ENCODE peak calls at places on chromosomes 4 and X, in nine cellular contexts. D, Z, Q, B, J, U, N, K and S are unnamed samples.

GRCh38 chr4:1036095-1036494 is 24.7 kb downstream of the FGFRL1 start:
- DNase-seq in Q (no peak), B (no peak), K (no peak), J (no peak), Z (no peak), U (no peak), D (no peak), N (no peak), S (no peak)

GRCh38 chr4:43234626-43235025 is 342.1 kb downstream of the GRXCR1 start:
- DNase-seq in Q (no peak), J (no peak), D (peak; percentile 17), Z (no peak), K (no peak), U (no peak), N (no peak), B (no peak), S (no peak)

GRCh38 chr4:1983846-1984405 is 24.8 kb downstream of the NELFA start:
- DNase-seq in Q (no peak), J (no peak), B (no peak), U (no peak), N (no peak), Z (no peak), D (no peak), K (no peak), S (no peak)

GRCh38 chrX:69060631-69061408 is 104.4 kb downstream of the PJA1 start:
- DNase-seq in K (no peak), U (no peak), B (no peak), J (peak; percentile 18), Z (peak; percentile 37), N (no peak), D (peak; percentile 48), Q (peak; percentile 46), S (no peak)

GRCh38 chr4:85779165-85779564 is 304.2 kb downstream of the ARHGAP24 start:
- DNase-seq in K (no peak), Q (no peak), D (no peak), N (no peak), U (no peak), J (peak; percentile 45), B (peak; percentile 36), Z (no peak), S (no peak)

GRCh38 chr4:105714071-105714521 is 5.5 kb downstream of the GSTCD start:
- DNase-seq in Z (no peak), D (no peak), J (peak; percentile 9), B (no peak), K (no peak), Q (no peak), N (no peak), U (no peak), S (no peak)

GRCh38 chr4:40227284-40227683 is 30.5 kb downstream of the RHOH start:
- DNase-seq in Q (no peak), U (no peak), K (no peak), B (no peak), D (no peak), J (no peak), Z (no peak), N (no peak), S (no peak)

GRCh38 chr4:186644316-186644638 is 79.4 kb downstream of the FAT1 start:
- DNase-seq in Z (no peak), B (no peak), Q (no peak), N (no peak), U (no peak), D (no peak), K (no peak), J (no peak), S (no peak)

GRCh38 chr4:109879081-109879480 is 31.2 kb downstream of the LRIT3 start:
- DNase-seq in D (no peak), Q (no peak), J (no peak), B (no peak), N (no peak), U (no peak), K (no peak), Z (peak; percentile 51), S (no peak)

GRCh38 chr4:40283413-40283812 is 51.7 kb upstream of the CHRNA9 start:
- DNase-seq in B (no peak), K (no peak), D (peak; percentile 15), Z (no peak), J (peak; percentile 39), N (no peak), U (no peak), Q (no peak), S (no peak)

GRCh38 chr4:174847801-174848427 is 18.9 kb upstream of the GLRA3 start:
- DNase-seq in J (no peak), Z (no peak), Q (no peak), K (no peak), B (no peak), D (no peak), U (no peak), N (no peak), S (no peak)

GRCh38 chrX:1518512-1518911 is 18.5 kb downstream of the P2RY8 start:
- DNase-seq in N (no peak), K (no peak), Q (no peak), B (no peak), D (no peak), U (no peak), J (no peak), Z (no peak), S (no peak)

GRCh38 chr4:94256833-94257232 is 49.2 kb downstream of the SMARCAD1 start:
- DNase-seq in D (no peak), Z (no peak), B (no peak), K (no peak), Q (no peak), N (no peak), J (no peak), U (no peak), S (no peak)

GRCh38 chr4:147334478-147334877 is 146.4 kb upstream of the EDNRA start:
- DNase-seq in D (no peak), K (no peak), N (no peak), Q (no peak), U (no peak), Z (no peak), J (peak; percentile 17), B (no peak), S (no peak)

GRCh38 chrX:46626566-46626965 is 53.0 kb downstream of the CHST7 start:
- DNase-seq in Z (no peak), J (no peak), B (no peak), K (no peak), D (no peak), N (no peak), Q (no peak), U (peak; percentile 53), S (no peak)

GRCh38 chr4:155079866-155080265 is 128.6 kb upstream of the NPY2R start:
- DNase-seq in J (no peak), K (peak; percentile 5), D (no peak), U (no peak), Q (no peak), Z (no peak), B (no peak), N (no peak), S (no peak)

GRCh38 chr4:14022428-14022827 is 394.9 kb upstream of the BOD1L1 start:
- DNase-seq in N (no peak), Z (no peak), B (peak; percentile 26), U (no peak), D (no peak), J (no peak), Q (no peak), K (no peak), S (no peak)

GRCh38 chr4:32826169-32826568 is 2106.0 kb downstream of the PCDH7 start:
- DNase-seq in Z (no peak), J (no peak), D (peak; percentile 55), U (no peak), N (no peak), B (no peak), K (no peak), Q (no peak), S (no peak)

GRCh38 chr4:15794432-15794831 is 16.3 kb downstream of the CD38 start:
- DNase-seq in D (no peak), Q (no peak), U (no peak), B (no peak), N (no peak), J (no peak), K (no peak), Z (no peak), S (no peak)

GRCh38 chrX:72048515-72049455 is 82.9 kb downstream of the RTL5 start:
- DNase-seq in N (no peak), Q (peak; percentile 31), K (no peak), D (peak; percentile 23), U (no peak), B (no peak), J (no peak), Z (no peak), S (no peak)

GRCh38 chr4:182819751-182820150 is 97.4 kb downstream of the DCTD start:
- DNase-seq in Z (no peak), N (no peak), J (no peak), U (no peak), D (no peak), Q (no peak), B (no peak), K (no peak), S (no peak)

GRCh38 chrX:100410083-100410590 is at the start of gene PCDH19:
- DNase-seq in Z (peak; percentile 40), U (peak; percentile 60), N (no peak), J (peak; percentile 66), D (peak; percentile 70), K (peak; percentile 39), B (peak; percentile 17), Q (peak; percentile 42), S (peak; percentile 70)

GRCh38 chr4:146256328-146256727 is 42.0 kb downstream of the REELD1 start:
- DNase-seq in J (no peak), N (no peak), U (no peak), B (no peak), D (no peak), Z (no peak), K (no peak), Q (no peak), S (no peak)